ENCODE peak calls at places on chromosomes 5 and 9, in four cellular contexts. One of them, this sample, is unnamed.

GRCh38 chr5:168447748-168448147 is 38.5 kb upstream of the RARS1 start:
- DNase-seq in AG08396: no peak
- DNase-seq in thoracic aorta: no peak
- DNase-seq in IMR-90: no peak
- DNase-seq in this sample: no peak

GRCh38 chr5:120062515-120062917 is 401.6 kb upstream of the PRR16 start:
- DNase-seq in AG08396: no peak
- DNase-seq in thoracic aorta: no peak
- DNase-seq in IMR-90: peak; percentile 61
- DNase-seq in this sample: peak; percentile 82

GRCh38 chr5:1129725-1130082 is 17.8 kb upstream of the SLC12A7 start:
- DNase-seq in thoracic aorta: no peak
- DNase-seq in AG08396: no peak
- DNase-seq in IMR-90: no peak
- DNase-seq in this sample: no peak

GRCh38 chr5:94969174-94969573 is 315.7 kb downstream of the MCTP1 start:
- DNase-seq in AG08396: no peak
- DNase-seq in thoracic aorta: no peak
- DNase-seq in IMR-90: peak; percentile 18
- DNase-seq in this sample: peak; percentile 19

GRCh38 chr9:97564291-97565175 is 63.1 kb downstream of the TMOD1 start:
- DNase-seq in AG08396: peak; percentile 70
- DNase-seq in thoracic aorta: no peak
- DNase-seq in IMR-90: peak; percentile 78
- DNase-seq in this sample: peak; percentile 73

GRCh38 chr5:177957241-177957640 is 38.8 kb downstream of the PROP1 start:
- DNase-seq in IMR-90: no peak
- DNase-seq in AG08396: no peak
- DNase-seq in thoracic aorta: no peak
- DNase-seq in this sample: no peak

GRCh38 chr5:169561883-169562282 is 21.7 kb upstream of the SPDL1 start:
- DNase-seq in thoracic aorta: no peak
- DNase-seq in IMR-90: no peak
- DNase-seq in AG08396: no peak
- DNase-seq in this sample: no peak

GRCh38 chr9:14907360-14907685 is 2.9 kb downstream of the FREM1 start:
- DNase-seq in IMR-90: no peak
- DNase-seq in thoracic aorta: no peak
- DNase-seq in AG08396: no peak
- DNase-seq in this sample: no peak

GRCh38 chr5:33470544-33470943 is 29.8 kb downstream of the TARS1 start:
- DNase-seq in thoracic aorta: no peak
- DNase-seq in AG08396: peak; percentile 14
- DNase-seq in IMR-90: peak; percentile 60
- DNase-seq in this sample: no peak

GRCh38 chr5:148425808-148426207 is 42.0 kb downstream of the FBXO38 start:
- DNase-seq in thoracic aorta: no peak
- DNase-seq in AG08396: no peak
- DNase-seq in IMR-90: no peak
- DNase-seq in this sample: no peak

GRCh38 chr9:37209431-37210386 is 89.3 kb downstream of the ZCCHC7 start:
- DNase-seq in thoracic aorta: no peak
- DNase-seq in AG08396: no peak
- DNase-seq in IMR-90: no peak
- DNase-seq in this sample: no peak

This sample was measured in foreskin melanocyte.